ENCODE peak calls at places on chromosomes 5 and 9, in seven cellular contexts. A, Z, R, U, F, G and L are unnamed samples.

GRCh38 chr5:5298068-5298633 is 124.3 kb upstream of the ICE1 start:
- DNase-seq in U (no peak), Z (peak), F (no peak), A (no peak), G (no peak), R (no peak), L (peak)

GRCh38 chr5:54774281-54775171 is 210.9 kb downstream of the ESM1 start:
- DNase-seq in F (no peak), A (no peak), G (no peak), U (no peak), R (no peak), Z (no peak), L (no peak)

GRCh38 chr5:62596096-62596495 is 17.5 kb downstream of the LRRC70 start:
- DNase-seq in A (no peak), G (no peak), F (no peak), U (no peak), Z (no peak), R (no peak), L (no peak)

GRCh38 chr5:79488775-79489174 is 25.2 kb downstream of the HOMER1 start:
- DNase-seq in Z (no peak), R (no peak), G (no peak), U (no peak), A (no peak), F (no peak), L (no peak)

GRCh38 chr9:88390371-88390990 is 2.2 kb downstream of the SPIN1 start:
- DNase-seq in F (no peak), U (no peak), A (no peak), G (no peak), R (no peak), Z (no peak), L (no peak)

GRCh38 chr5:80372780-80373179 is 35.1 kb upstream of the ZFYVE16 start:
- DNase-seq in G (no peak), R (no peak), U (no peak), A (no peak), F (no peak), Z (peak), L (no peak)

GRCh38 chr5:83364322-83365299 is 106.9 kb upstream of the VCAN start:
- DNase-seq in Z (no peak), A (no peak), F (no peak), G (no peak), U (no peak), R (no peak), L (no peak)

GRCh38 chr5:11072556-11072955 is 311.5 kb upstream of the DAP start:
- DNase-seq in F (no peak), R (no peak), Z (peak), U (no peak), G (no peak), A (no peak), L (peak)

GRCh38 chr5:124210106-124210918 is 536.1 kb downstream of the ZNF608 start:
- DNase-seq in Z (no peak), F (no peak), R (no peak), A (no peak), G (no peak), U (no peak), L (no peak)

GRCh38 chr9:112489039-112489546 is 2.5 kb downstream of the KIAA1958 start:
- DNase-seq in G (no peak), Z (peak), A (no peak), U (no peak), R (no peak), F (no peak), L (peak)

GRCh38 chr5:164377746-164378145 is 872.3 kb downstream of the MAT2B start:
- DNase-seq in A (no peak), R (no peak), F (no peak), Z (no peak), G (no peak), U (no peak), L (no peak)

GRCh38 chr9:87422999-87423398 is 74.7 kb upstream of the DAPK1 start:
- DNase-seq in Z (no peak), U (no peak), F (no peak), G (no peak), R (no peak), A (no peak), L (no peak)

GRCh38 chr9:72444436-72444835 is 77.0 kb upstream of the TMC1 start:
- DNase-seq in F (no peak), U (no peak), Z (no peak), A (no peak), G (no peak), R (no peak), L (no peak)

GRCh38 chr5:38879091-38879460 is 33.3 kb downstream of the OSMR start:
- DNase-seq in G (no peak), Z (no peak), A (no peak), F (no peak), U (no peak), R (no peak), L (no peak)

GRCh38 chr9:85186218-85186585 is 516.7 kb downstream of the NTRK2 start:
- DNase-seq in R (no peak), F (no peak), Z (no peak), U (no peak), G (no peak), A (no peak), L (no peak)

GRCh38 chr5:116361171-116361967 is 213.3 kb downstream of the SEMA6A start:
- DNase-seq in A (no peak), F (no peak), U (no peak), Z (peak), G (no peak), R (no peak), L (peak)